ENCODE peak calls at places on chromosome 14, in eight cellular contexts. One of them, this sample, is unnamed.

GRCh38 chr14:75554482-75554881 is 23.9 kb upstream of the FLVCR2 start:
- DNase-seq in NCI-H345: no peak
- DNase-seq in uterus: no peak
- DNase-seq in endothelial cell: no peak
- DNase-seq in A549: no peak
- DNase-seq in left lung: no peak
- DNase-seq in caudate nucleus: no peak
- DNase-seq in RWPE1: peak
- DNase-seq in this sample: no peak

GRCh38 chr14:64038857-64039542 is 186.2 kb downstream of the SYNE2 start:
- DNase-seq in NCI-H345: no peak
- DNase-seq in uterus: no peak
- DNase-seq in endothelial cell: no peak
- DNase-seq in A549: no peak
- DNase-seq in left lung: no peak
- DNase-seq in caudate nucleus: no peak
- DNase-seq in RWPE1: no peak
- DNase-seq in this sample: no peak

GRCh38 chr14:29926701-29927595 is 699 bp downstream of the PRKD1 start:
- DNase-seq in NCI-H345: peak
- DNase-seq in uterus: peak
- DNase-seq in endothelial cell: peak
- DNase-seq in A549: peak
- DNase-seq in left lung: peak
- DNase-seq in caudate nucleus: peak
- DNase-seq in RWPE1: peak
- DNase-seq in this sample: no peak

GRCh38 chr14:105485720-105486332 is 860 bp upstream of the CRIP1 start:
- DNase-seq in NCI-H345: no peak
- DNase-seq in uterus: no peak
- DNase-seq in endothelial cell: peak
- DNase-seq in A549: peak
- DNase-seq in left lung: no peak
- DNase-seq in caudate nucleus: no peak
- DNase-seq in RWPE1: no peak
- DNase-seq in this sample: no peak

GRCh38 chr14:54369343-54369742 is 27.5 kb upstream of the CDKN3 start:
- DNase-seq in NCI-H345: no peak
- DNase-seq in uterus: no peak
- DNase-seq in endothelial cell: no peak
- DNase-seq in A549: no peak
- DNase-seq in left lung: no peak
- DNase-seq in caudate nucleus: no peak
- DNase-seq in RWPE1: no peak
- DNase-seq in this sample: no peak

GRCh38 chr14:64235652-64236640 is 58.2 kb downstream of the ESR2 start:
- DNase-seq in NCI-H345: no peak
- DNase-seq in uterus: no peak
- DNase-seq in endothelial cell: no peak
- DNase-seq in A549: no peak
- DNase-seq in left lung: no peak
- DNase-seq in caudate nucleus: no peak
- DNase-seq in RWPE1: no peak
- DNase-seq in this sample: no peak

GRCh38 chr14:80047761-80048160 is 163.5 kb downstream of the DIO2 start:
- DNase-seq in NCI-H345: no peak
- DNase-seq in uterus: no peak
- DNase-seq in endothelial cell: no peak
- DNase-seq in A549: no peak
- DNase-seq in left lung: no peak
- DNase-seq in caudate nucleus: no peak
- DNase-seq in RWPE1: no peak
- DNase-seq in this sample: no peak

GRCh38 chr14:33914676-33915516 is 36.0 kb downstream of the EGLN3 start:
- DNase-seq in NCI-H345: no peak
- DNase-seq in uterus: no peak
- DNase-seq in endothelial cell: no peak
- DNase-seq in A549: peak
- DNase-seq in left lung: no peak
- DNase-seq in caudate nucleus: no peak
- DNase-seq in RWPE1: peak
- DNase-seq in this sample: peak

GRCh38 chr14:53683229-53683628 is 273.4 kb downstream of the BMP4 start:
- DNase-seq in NCI-H345: no peak
- DNase-seq in uterus: no peak
- DNase-seq in endothelial cell: no peak
- DNase-seq in A549: no peak
- DNase-seq in left lung: no peak
- DNase-seq in caudate nucleus: no peak
- DNase-seq in RWPE1: no peak
- DNase-seq in this sample: peak

GRCh38 chr14:100370003-100370402 is 46.9 kb downstream of the SLC25A47 start:
- DNase-seq in NCI-H345: no peak
- DNase-seq in uterus: no peak
- DNase-seq in endothelial cell: no peak
- DNase-seq in A549: no peak
- DNase-seq in left lung: no peak
- DNase-seq in caudate nucleus: no peak
- DNase-seq in RWPE1: no peak
- DNase-seq in this sample: no peak

GRCh38 chr14:101194356-101195308 is 291.1 kb upstream of the RTL1 start:
- DNase-seq in NCI-H345: peak
- DNase-seq in uterus: no peak
- DNase-seq in endothelial cell: no peak
- DNase-seq in A549: no peak
- DNase-seq in left lung: peak
- DNase-seq in caudate nucleus: no peak
- DNase-seq in RWPE1: no peak
- DNase-seq in this sample: no peak

GRCh38 chr14:95413289-95414215 is 93.8 kb upstream of the CLMN start:
- DNase-seq in NCI-H345: no peak
- DNase-seq in uterus: no peak
- DNase-seq in endothelial cell: no peak
- DNase-seq in A549: no peak
- DNase-seq in left lung: no peak
- DNase-seq in caudate nucleus: no peak
- DNase-seq in RWPE1: peak
- DNase-seq in this sample: no peak

GRCh38 chr14:77024171-77024627 is 4.3 kb downstream of the IRF2BPL start:
- DNase-seq in NCI-H345: peak
- DNase-seq in uterus: peak
- DNase-seq in endothelial cell: no peak
- DNase-seq in A549: peak
- DNase-seq in left lung: no peak
- DNase-seq in caudate nucleus: peak
- DNase-seq in RWPE1: no peak
- DNase-seq in this sample: no peak

GRCh38 chr14:56812364-56813103 is 2.3 kb upstream of the OTX2 start:
- DNase-seq in NCI-H345: no peak
- DNase-seq in uterus: no peak
- DNase-seq in endothelial cell: peak
- DNase-seq in A549: no peak
- DNase-seq in left lung: no peak
- DNase-seq in caudate nucleus: no peak
- DNase-seq in RWPE1: no peak
- DNase-seq in this sample: no peak

GRCh38 chr14:34785223-34786006 is 71.0 kb upstream of the CFL2 start:
- DNase-seq in NCI-H345: no peak
- DNase-seq in uterus: no peak
- DNase-seq in endothelial cell: no peak
- DNase-seq in A549: no peak
- DNase-seq in left lung: no peak
- DNase-seq in caudate nucleus: no peak
- DNase-seq in RWPE1: no peak
- DNase-seq in this sample: no peak

GRCh38 chr14:102891111-102891510 is 31.4 kb upstream of the AMN start:
- DNase-seq in NCI-H345: no peak
- DNase-seq in uterus: no peak
- DNase-seq in endothelial cell: no peak
- DNase-seq in A549: no peak
- DNase-seq in left lung: no peak
- DNase-seq in caudate nucleus: no peak
- DNase-seq in RWPE1: no peak
- DNase-seq in this sample: no peak

GRCh38 chr14:90427848-90428426 is 31.1 kb downstream of the CALM1 start:
- DNase-seq in NCI-H345: no peak
- DNase-seq in uterus: no peak
- DNase-seq in endothelial cell: peak
- DNase-seq in A549: no peak
- DNase-seq in left lung: no peak
- DNase-seq in caudate nucleus: no peak
- DNase-seq in RWPE1: no peak
- DNase-seq in this sample: no peak

GRCh38 chr14:24071144-24071697 is at the start of gene CPNE6:
- DNase-seq in NCI-H345: no peak
- DNase-seq in uterus: no peak
- DNase-seq in endothelial cell: no peak
- DNase-seq in A549: no peak
- DNase-seq in left lung: peak
- DNase-seq in caudate nucleus: no peak
- DNase-seq in RWPE1: no peak
- DNase-seq in this sample: no peak

GRCh38 chr14:69349091-69349777 is 48.9 kb downstream of the ERH start:
- DNase-seq in NCI-H345: no peak
- DNase-seq in uterus: no peak
- DNase-seq in endothelial cell: no peak
- DNase-seq in A549: no peak
- DNase-seq in left lung: no peak
- DNase-seq in caudate nucleus: no peak
- DNase-seq in RWPE1: no peak
- DNase-seq in this sample: no peak

GRCh38 chr14:99264691-99265090 is 7.3 kb downstream of the BCL11B start:
- DNase-seq in NCI-H345: no peak
- DNase-seq in uterus: no peak
- DNase-seq in endothelial cell: no peak
- DNase-seq in A549: no peak
- DNase-seq in left lung: no peak
- DNase-seq in caudate nucleus: no peak
- DNase-seq in RWPE1: no peak
- DNase-seq in this sample: no peak

GRCh38 chr14:61408498-61408897 is 87.1 kb downstream of the PRKCH start:
- DNase-seq in NCI-H345: no peak
- DNase-seq in uterus: no peak
- DNase-seq in endothelial cell: no peak
- DNase-seq in A549: no peak
- DNase-seq in left lung: no peak
- DNase-seq in caudate nucleus: no peak
- DNase-seq in RWPE1: no peak
- DNase-seq in this sample: no peak

GRCh38 chr14:96739511-96739910 is 57.7 kb upstream of the VRK1 start:
- DNase-seq in NCI-H345: no peak
- DNase-seq in uterus: no peak
- DNase-seq in endothelial cell: no peak
- DNase-seq in A549: no peak
- DNase-seq in left lung: no peak
- DNase-seq in caudate nucleus: no peak
- DNase-seq in RWPE1: no peak
- DNase-seq in this sample: no peak

GRCh38 chr14:34030864-34031263 is 80.0 kb upstream of the EGLN3 start:
- DNase-seq in NCI-H345: no peak
- DNase-seq in uterus: peak
- DNase-seq in endothelial cell: no peak
- DNase-seq in A549: no peak
- DNase-seq in left lung: no peak
- DNase-seq in caudate nucleus: no peak
- DNase-seq in RWPE1: no peak
- DNase-seq in this sample: no peak

This sample was measured in LoVo.